ENCODE peak calls at places on chromosomes 16 and 17, in seven cellular contexts. G, D, A, R, X, Q and O are unnamed samples.

GRCh38 chr17:51673066-51673465 is 412.7 kb downstream of the UTP18 start:
- DNase-seq in G (no peak), Q (no peak), D (no peak), X (no peak), A (no peak), R (no peak), O (no peak)

GRCh38 chr16:84806256-84806889 is 13.4 kb upstream of the CRISPLD2 start:
- DNase-seq in D (no peak), X (peak), R (no peak), Q (peak), A (peak), G (peak), O (no peak)

GRCh38 chr17:28983286-28984240 is 22.3 kb downstream of the SEZ6 start:
- DNase-seq in G (no peak), Q (no peak), A (no peak), X (no peak), R (no peak), D (no peak), O (no peak)

GRCh38 chr16:81574168-81574567 is 129.6 kb downstream of the CMIP start:
- DNase-seq in D (no peak), A (no peak), X (no peak), G (no peak), Q (no peak), R (no peak), O (no peak)

GRCh38 chr17:44807093-44807816 is 22.8 kb downstream of the GJC1 start:
- DNase-seq in Q (no peak), A (no peak), R (no peak), G (no peak), D (no peak), X (no peak), O (no peak)

GRCh38 chr17:32971171-32971570 is 20.5 kb upstream of the SPACA3 start:
- DNase-seq in D (no peak), Q (no peak), R (no peak), X (no peak), A (peak), G (no peak), O (no peak)

GRCh38 chr17:61701334-61701733 is 110.3 kb upstream of the NACA2 start:
- DNase-seq in G (no peak), D (no peak), X (no peak), A (no peak), Q (no peak), R (no peak), O (no peak)

GRCh38 chr17:59972778-59973177 is 8.2 kb upstream of the RNFT1 start:
- DNase-seq in X (no peak), R (no peak), A (peak), G (no peak), D (no peak), Q (no peak), O (no peak)

GRCh38 chr16:9141813-9142212 is 50.4 kb downstream of the HAPSTR1 start:
- DNase-seq in R (no peak), G (no peak), A (no peak), D (no peak), X (no peak), Q (no peak), O (no peak)

GRCh38 chr16:67241008-67241900 is 6.0 kb downstream of the FHOD1 start:
- DNase-seq in G (no peak), R (no peak), A (peak), Q (peak), X (no peak), D (peak), O (no peak)

GRCh38 chr17:7234100-7235012 is at the start of gene DVL2:
- DNase-seq in D (peak), A (peak), Q (no peak), R (peak), X (peak), G (peak), O (peak)

GRCh38 chr16:1983053-1983543 is 895 bp upstream of the GFER start:
- DNase-seq in X (no peak), Q (no peak), R (no peak), G (no peak), A (no peak), D (no peak), O (no peak)

GRCh38 chr17:73347355-73347754 is 35.6 kb upstream of the CDC42EP4 start:
- DNase-seq in R (peak), X (no peak), G (no peak), D (no peak), A (no peak), Q (no peak), O (no peak)

GRCh38 chr17:68019675-68020450 is 15.7 kb upstream of the KPNA2 start:
- DNase-seq in R (peak), G (peak), X (peak), D (peak), Q (peak), A (peak), O (peak)

GRCh38 chr17:42623732-42624596 is 14.5 kb downstream of the TUBG1 start:
- DNase-seq in Q (no peak), A (no peak), R (no peak), G (no peak), X (no peak), D (no peak), O (no peak)

GRCh38 chr16:19338335-19338734 is 52.8 kb downstream of the CLEC19A start:
- DNase-seq in Q (no peak), D (no peak), G (no peak), R (no peak), X (no peak), A (no peak), O (no peak)

GRCh38 chr17:43905985-43906852 is 1.1 kb downstream of the MPP2 start:
- DNase-seq in D (peak), X (peak), Q (no peak), G (no peak), A (peak), R (peak), O (peak)

GRCh38 chr16:85402910-85403692 is 210.0 kb upstream of the GSE1 start:
- DNase-seq in D (peak), A (peak), X (no peak), Q (no peak), R (peak), G (no peak), O (no peak)

GRCh38 chr16:80323187-80323807 is 217.5 kb upstream of the DYNLRB2 start:
- DNase-seq in A (no peak), R (peak), Q (no peak), G (no peak), D (no peak), X (no peak), O (no peak)

GRCh38 chr17:80382446-80382845 is 32.5 kb upstream of the ENDOV start:
- DNase-seq in X (no peak), G (no peak), Q (no peak), R (no peak), D (no peak), A (no peak), O (no peak)

GRCh38 chr17:28916302-28916934 is 13.5 kb upstream of the DHRS13 start:
- DNase-seq in R (no peak), Q (no peak), X (peak), G (no peak), D (peak), A (peak), O (peak)

GRCh38 chr16:4679854-4680636 is 13.3 kb upstream of the NUDT16L1 start:
- DNase-seq in A (no peak), D (no peak), G (no peak), Q (peak), X (no peak), R (peak), O (no peak)

GRCh38 chr16:85650864-85651811 is 37.6 kb downstream of the GINS2 start:
- DNase-seq in R (peak), X (no peak), A (peak), G (no peak), Q (no peak), D (no peak), O (no peak)

GRCh38 chr16:22948603-22949368 is 134.8 kb downstream of the HS3ST2 start:
- DNase-seq in R (peak), A (peak), Q (no peak), G (no peak), D (peak), X (peak), O (no peak)

GRCh38 chr17:37067555-37068111 is 118.9 kb downstream of the AATF start:
- DNase-seq in A (peak), R (no peak), G (no peak), X (no peak), Q (peak), D (peak), O (no peak)

GRCh38 chr16:1331712-1332617 is 1.5 kb upstream of the BAIAP3 start:
- DNase-seq in R (no peak), G (no peak), A (peak), D (peak), X (peak), Q (peak), O (peak)

GRCh38 chr16:83533193-83533592 is 274.6 kb upstream of the HSBP1 start:
- DNase-seq in D (no peak), X (no peak), A (peak), G (no peak), Q (peak), R (no peak), O (no peak)

GRCh38 chr17:77281024-77281903 is 140.5 kb downstream of the SEC14L1 start:
- DNase-seq in D (peak), A (peak), R (peak), Q (no peak), X (peak), G (no peak), O (peak)
- TF ChIP-seq CTCF in D (peak), A (no peak), R (no peak), Q (no peak), X (peak), G (peak), O (no peak)

GRCh38 chr17:3723556-3724372 is at the start of gene HASPIN:
- DNase-seq in Q (no peak), X (peak), A (peak), D (peak), G (peak), R (peak), O (peak)
- TF ChIP-seq CTCF in Q (peak), X (peak), A (peak), D (no peak), G (peak), R (peak), O (no peak)

DNA sequence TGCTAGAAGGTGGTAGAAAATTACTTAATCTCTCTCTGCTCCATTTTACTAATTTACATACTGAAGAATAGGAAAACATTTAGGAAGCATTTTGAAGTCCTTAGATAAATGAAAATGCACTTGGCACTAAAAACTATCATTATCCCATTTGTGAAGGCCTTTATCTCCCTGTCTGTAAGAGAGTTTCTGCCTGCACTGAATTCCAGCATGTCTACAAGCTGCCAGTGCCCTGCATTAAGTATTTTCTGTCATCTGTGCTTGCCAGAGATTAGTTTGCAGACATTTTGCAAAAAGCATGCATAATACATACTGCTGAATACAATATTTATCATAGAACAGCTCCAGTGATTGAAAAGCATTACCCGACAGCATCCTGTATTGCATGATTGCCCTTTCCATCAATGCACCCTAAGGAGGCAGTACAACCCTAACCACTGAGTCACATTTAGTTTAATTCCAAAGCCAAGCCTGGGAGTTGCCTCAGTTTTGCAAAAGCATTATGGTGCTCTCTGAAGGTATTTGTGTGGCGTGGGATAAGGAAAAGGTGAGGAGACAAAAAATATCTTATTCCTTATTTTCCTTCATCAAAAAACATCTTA is 280.2 kb upstream of the TOM1L1 start:
- DNase-seq in Q (no peak), R (no peak), X (no peak), A (no peak), G (no peak), D (no peak), O (no peak)
- TF ChIP-seq CTCF in Q (no peak), R (no peak), X (no peak), A (no peak), G (no peak), D (peak), O (no peak)

GRCh38 chr17:19502517-19502916 is 31.1 kb upstream of the SLC47A1 start:
- DNase-seq in A (no peak), G (no peak), D (no peak), Q (no peak), X (no peak), R (no peak), O (no peak)

GRCh38 chr17:19508327-19508867 is 25.3 kb upstream of the SLC47A1 start:
- DNase-seq in D (peak), Q (no peak), R (no peak), X (peak), G (no peak), A (no peak), O (peak)

GRCh38 chr17:19510903-19511302 is 22.8 kb upstream of the SLC47A1 start:
- DNase-seq in Q (no peak), D (no peak), G (no peak), X (no peak), R (peak), A (no peak), O (no peak)

GRCh38 chr17:19507673-19508326 is 25.9 kb upstream of the SLC47A1 start:
- DNase-seq in Q (peak), R (peak), G (peak), D (peak), X (peak), A (peak), O (peak)
- TF ChIP-seq CTCF in Q (no peak), R (no peak), G (peak), D (no peak), X (no peak), A (peak), O (no peak)